ENCODE peak calls at places on chromosomes 2 and 18, in five cellular contexts. N is stomach, P is IMR-90, W is fibroblast of lung, M is PC-9. G is an unnamed sample.

GRCh38 chr2:138267161-138267901 is 234.2 kb upstream of the SPOPL start:
- DNase-seq in P (peak; percentile 88), W (peak; percentile 86), N (no peak), M (no peak), G (no peak)

GRCh38 chr2:223668302-223668998 is 66.3 kb upstream of the SCG2 start:
- DNase-seq in M (no peak), N (no peak), P (peak; percentile 71), W (no peak), G (no peak)

GRCh38 chr2:71877636-71878035 is 270.0 kb downstream of the CYP26B1 start:
- DNase-seq in P (no peak), M (no peak), W (no peak), N (no peak), G (no peak)

GRCh38 chr2:174383796-174384195 is 11.7 kb upstream of the SCRN3 start:
- DNase-seq in N (no peak), W (no peak), M (no peak), P (no peak), G (no peak)

GRCh38 chr2:167404896-167405295 is 516.6 kb downstream of the XIRP2 start:
- DNase-seq in W (peak; percentile 19), P (peak; percentile 43), M (no peak), N (no peak), G (no peak)

GRCh38 chr2:239441261-239441701 is 40.5 kb upstream of the HDAC4 start:
- DNase-seq in M (no peak), W (peak; percentile 12), N (no peak), P (no peak), G (no peak)

GRCh38 chr18:54149078-54149697 is 75.3 kb downstream of the MBD2 start:
- DNase-seq in M (peak; percentile 47), N (no peak), W (peak; percentile 82), P (peak; percentile 88), G (no peak)

GRCh38 chr2:235194351-235194750 is 242.5 kb downstream of the SH3BP4 start:
- DNase-seq in N (no peak), W (no peak), M (no peak), P (no peak), G (no peak)

GRCh38 chr2:168357799-168358504 is 98.1 kb upstream of the CERS6 start:
- DNase-seq in M (no peak), P (no peak), W (no peak), N (no peak), G (no peak)

GRCh38 chr2:197934262-197934925 is 130.0 kb downstream of the PLCL1 start:
- DNase-seq in P (no peak), N (no peak), W (no peak), M (no peak), G (no peak)

GRCh38 chr2:3959372-3959771 is 256.0 kb downstream of the DCDC2C start:
- DNase-seq in M (no peak), P (peak; percentile 14), N (no peak), W (peak; percentile 41), G (no peak)

GRCh38 chr2:85475801-85476610 is 57.5 kb downstream of the SH2D6 start:
- DNase-seq in M (no peak), P (no peak), W (no peak), N (no peak), G (no peak)

GRCh38 chr2:169961911-169962310 is 134.7 kb downstream of the UBR3 start:
- DNase-seq in N (no peak), W (peak; percentile 70), P (peak; percentile 88), M (no peak), G (no peak)

GRCh38 chr18:50573679-50574078 is 13.8 kb downstream of the MAPK4 start:
- DNase-seq in M (no peak), N (no peak), W (no peak), P (no peak), G (no peak)

GRCh38 chr18:10579079-10579867 is 53.4 kb downstream of the NAPG start:
- DNase-seq in M (no peak), P (peak; percentile 75), N (no peak), W (peak; percentile 22), G (no peak)

GRCh38 chr2:169034256-169034655 is 3.1 kb upstream of the ABCB11 start:
- DNase-seq in M (no peak), W (no peak), N (peak; percentile 47), P (no peak), G (no peak)

GRCh38 chr18:9831723-9832199 is 54.0 kb upstream of the TXNDC2 start:
- DNase-seq in W (no peak), N (no peak), M (no peak), P (no peak), G (no peak)

GRCh38 chr2:147224070-147224469 is 620.8 kb upstream of the ACVR2A start:
- DNase-seq in M (no peak), P (no peak), W (no peak), N (no peak), G (no peak)

GRCh38 chr18:3816601-3817363 is 366.8 kb downstream of the TGIF1 start:
- DNase-seq in N (no peak), P (peak; percentile 99), M (no peak), W (peak; percentile 100), G (no peak)

GRCh38 chr2:57886196-57886786 is 160.3 kb upstream of the VRK2 start:
- DNase-seq in M (no peak), W (no peak), N (no peak), P (no peak), G (no peak)

GRCh38 chr18:77207540-77207939 is 42.1 kb upstream of the GALR1 start:
- DNase-seq in P (peak; percentile 65), N (peak; percentile 56), W (peak; percentile 78), M (no peak), G (peak; percentile 78)

GRCh38 chr18:61199131-61199903 is 133.9 kb upstream of the CDH20 start:
- DNase-seq in N (no peak), W (peak; percentile 2), M (no peak), P (no peak), G (no peak)

GRCh38 chr2:239550336-239550735 is 149.5 kb upstream of the HDAC4 start:
- DNase-seq in M (no peak), W (no peak), P (no peak), N (no peak), G (no peak)

GRCh38 chr2:159936471-159936870 is 125.9 kb downstream of the PLA2R1 start:
- DNase-seq in N (no peak), P (no peak), M (no peak), W (no peak), G (no peak)

GRCh38 chr18:10270160-10270571 is 184.3 kb upstream of the APCDD1 start:
- DNase-seq in M (no peak), N (peak; percentile 68), W (peak; percentile 18), P (peak; percentile 44), G (no peak)

GRCh38 chr2:126843046-126843445 is 55.6 kb upstream of the TEX51 start:
- DNase-seq in M (no peak), N (no peak), W (no peak), P (no peak), G (no peak)

GRCh38 chr18:10101729-10102128 is 187.9 kb downstream of the VAPA start:
- DNase-seq in W (no peak), N (no peak), M (no peak), P (no peak), G (no peak)

GRCh38 chr18:58046087-58046793 is 2.2 kb downstream of the NEDD4L start:
- DNase-seq in W (no peak), P (no peak), N (no peak), M (no peak), G (no peak)

GRCh38 chr2:70142590-70143313 is 48.1 kb downstream of the C2orf42 start:
- DNase-seq in P (peak; percentile 99), W (peak; percentile 99), N (peak; percentile 100), M (peak; percentile 99), G (peak; percentile 100)

GRCh38 chr2:65420712-65421431 is 11.5 kb downstream of the SPRED2 start:
- DNase-seq in W (peak; percentile 50), N (no peak), M (no peak), P (peak; percentile 80), G (no peak)

GRCh38 chr2:178152033-178152432 is 39.8 kb downstream of the RBM45 start:
- DNase-seq in M (no peak), W (peak; percentile 59), N (no peak), P (peak; percentile 25), G (peak; percentile 27)

GRCh38 chr18:70907673-70908072 is 618.8 kb downstream of the SOCS6 start:
- DNase-seq in P (no peak), M (peak; percentile 10), W (peak; percentile 37), N (no peak), G (no peak)

DNA sequence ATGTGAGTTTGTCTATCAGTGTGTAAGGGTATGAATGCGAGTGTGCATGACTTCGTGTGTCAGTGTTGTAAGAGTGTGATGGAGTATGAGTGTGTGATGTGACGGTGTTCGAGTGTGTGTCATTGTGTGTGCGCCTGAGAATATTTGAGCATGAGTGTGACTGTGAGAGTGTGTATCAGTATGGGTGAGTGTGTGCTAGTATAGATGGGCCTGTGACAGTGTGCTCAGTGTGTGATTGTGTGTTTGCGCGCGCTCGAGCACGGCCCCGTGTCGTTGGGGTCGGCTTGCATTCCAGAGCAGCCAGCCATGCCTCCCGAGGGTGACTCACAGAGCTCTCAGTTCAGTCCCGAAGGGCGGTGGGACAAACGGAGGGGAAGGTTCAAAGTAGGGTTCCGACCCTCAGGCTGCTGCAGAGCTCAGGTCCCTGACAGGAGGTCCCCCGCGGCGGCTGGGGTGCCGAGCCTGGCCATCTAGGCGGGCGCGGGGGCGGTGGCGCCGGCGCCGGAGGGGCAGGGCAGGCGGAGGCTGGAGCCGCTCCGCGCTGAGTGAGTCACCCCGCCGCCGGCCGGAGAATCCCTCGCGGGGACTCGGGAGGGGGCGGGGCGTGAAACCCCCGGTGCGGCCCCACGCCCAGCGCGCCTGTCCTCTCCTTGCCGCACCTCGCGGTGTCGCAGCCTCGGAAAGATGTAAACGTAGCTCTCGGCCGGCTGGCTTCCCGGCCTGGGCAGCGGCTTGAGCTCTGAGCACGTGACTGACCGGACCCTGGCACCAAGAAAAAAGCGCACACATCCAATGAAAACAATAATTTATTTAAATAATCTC is 3.8 kb downstream of the DLX2 start:
- DNase-seq in N (no peak), P (peak; percentile 71), M (peak; percentile 98), W (no peak), G (peak; percentile 23)
- H3K27me3 ChIP-seq in N (peaks cover 100% of the 10 kb centered on the region), P (peaks cover 12% of the 10 kb centered on the region), M (no peaks in the 10 kb centered on the region), W (peaks cover 10% of the 10 kb centered on the region), G (peaks cover 16% of the 10 kb centered on the region)

DNA sequence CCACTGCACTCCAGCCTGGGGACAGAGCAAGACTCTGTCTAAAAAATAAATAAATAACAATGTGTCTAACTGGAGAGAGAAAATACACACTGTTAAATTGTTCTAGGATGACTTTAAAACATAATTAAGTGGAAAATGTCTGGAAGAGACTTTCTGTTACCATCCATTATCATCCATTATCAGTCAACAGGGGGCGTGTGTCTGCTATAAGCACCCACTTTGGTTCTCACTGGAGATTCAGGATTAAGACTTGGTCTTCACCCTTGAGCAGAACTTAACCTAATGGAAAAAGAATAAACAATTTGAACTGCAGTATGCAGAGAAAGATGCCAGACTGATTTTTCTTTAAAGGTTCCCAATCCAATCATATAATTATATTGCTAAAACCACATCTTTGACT is 999.8 kb upstream of the GYPC start:
- DNase-seq in W (no peak), P (no peak), M (no peak), N (no peak), G (no peak)
- H3K4me1 ChIP-seq in W (no peaks in the 10 kb centered on the region), P (no peaks in the 10 kb centered on the region), M (no peaks in the 10 kb centered on the region), N (no peaks in the 10 kb centered on the region), G (no peaks in the 10 kb centered on the region)

GRCh38 chr2:209463226-209463625 is 39.4 kb downstream of the MAP2 start:
- DNase-seq in M (no peak), W (no peak), P (no peak), N (no peak), G (no peak)
- TF ChIP-seq CTCF in M (peak; percentile 15), W (peak; percentile 16), P (no peak), N (no peak), G (peak; percentile 8)

DNA sequence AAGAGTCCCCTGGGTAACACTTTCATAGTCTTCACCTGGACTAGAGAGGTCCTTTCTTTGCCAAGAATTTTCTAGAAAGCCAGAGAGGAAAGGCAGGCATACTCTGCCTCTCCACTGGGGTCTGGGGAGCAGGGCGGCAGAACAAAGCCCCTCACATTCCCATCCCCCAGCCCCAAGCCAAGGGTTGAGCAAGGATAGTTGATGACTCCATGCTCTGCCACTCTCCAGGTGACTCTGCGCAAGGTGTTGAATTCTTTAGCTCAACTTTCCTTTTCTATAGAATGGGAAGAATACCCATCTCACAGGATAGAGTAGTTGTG is 2.9 kb upstream of the GDF7 start:
- DNase-seq in P (no peak), N (no peak), W (no peak), M (no peak), G (no peak)
- H3K27me3 ChIP-seq in P (peaks cover 81% of the 10 kb centered on the region), N (peaks cover 61% of the 10 kb centered on the region), W (peaks cover 70% of the 10 kb centered on the region), M (peaks cover 14% of the 10 kb centered on the region), G (no peaks in the 10 kb centered on the region)